ENCODE peak calls at places on chromosomes 12 and 14, in five cellular contexts. K is transverse colon, R is H1, D is SK-N-SH, Y is HepG2. M is an unnamed sample.
A peak's percentile ranks its signal among the peaks of the same experiment; 100 is the strongest.

GRCh38 chr12:118058881-118059644 is 1.9 kb downstream of the WSB2 start:
- DNase-seq in D (no peak), K (no peak), Y (peak; percentile 44), R (no peak), M (no peak)

GRCh38 chr12:69985656-69986055 is 160.6 kb downstream of the MYRFL start:
- DNase-seq in D (peak; percentile 37), Y (peak; percentile 24), K (peak; percentile 63), R (peak; percentile 7), M (no peak)

GRCh38 chr12:71194657-71195056 is 36.9 kb upstream of the TSPAN8 start:
- DNase-seq in Y (no peak), R (no peak), D (peak; percentile 18), K (no peak), M (no peak)

GRCh38 chr12:132403636-132404434 is 74.4 kb upstream of the GALNT9 start:
- DNase-seq in Y (no peak), D (no peak), R (no peak), K (no peak), M (no peak)

GRCh38 chr12:104456950-104457745 is 400 bp downstream of the CHST11 start:
- DNase-seq in R (no peak), D (peak; percentile 81), K (peak; percentile 66), Y (no peak), M (peak; percentile 60)

GRCh38 chr12:111409403-111410228 is 3.9 kb downstream of the SH2B3 start:
- DNase-seq in D (peak; percentile 80), K (no peak), R (no peak), Y (no peak), M (no peak)

GRCh38 chr14:91012050-91012449 is 48.4 kb downstream of the RPS6KA5 start:
- DNase-seq in D (no peak), R (no peak), K (no peak), Y (no peak), M (no peak)

GRCh38 chr12:59066445-59066844 is 146.1 kb upstream of the LRIG3 start:
- DNase-seq in R (no peak), K (no peak), Y (no peak), D (no peak), M (no peak)

GRCh38 chr14:62657376-62657775 is 387.9 kb downstream of the KCNH5 start:
- DNase-seq in R (no peak), Y (no peak), D (no peak), K (no peak), M (no peak)

GRCh38 chr12:20514598-20514997 is 146.3 kb downstream of the PDE3A start:
- DNase-seq in R (no peak), D (no peak), Y (no peak), K (no peak), M (no peak)

GRCh38 chr14:53218161-53218560 is 65.0 kb upstream of the DDHD1 start:
- DNase-seq in D (no peak), R (no peak), K (no peak), Y (no peak), M (no peak)

GRCh38 chr14:22386924-22387775 is 201.9 kb downstream of the DAD1 start:
- DNase-seq in K (peak; percentile 67), D (peak; percentile 73), Y (peak; percentile 88), R (peak; percentile 9), M (peak; percentile 73)

GRCh38 chr12:12723681-12724420 is 6.7 kb downstream of the CDKN1B start:
- DNase-seq in D (peak; percentile 76), R (no peak), Y (no peak), K (peak; percentile 54), M (peak; percentile 44)

GRCh38 chr12:12725956-12726542 is 8.9 kb downstream of the CDKN1B start:
- DNase-seq in R (no peak), D (no peak), Y (no peak), K (no peak), M (no peak)

GRCh38 chr12:12726543-12727093 is 9.4 kb downstream of the CDKN1B start:
- DNase-seq in Y (no peak), K (no peak), D (peak; percentile 26), R (no peak), M (no peak)

GRCh38 chr12:12724421-12725085 is 7.4 kb downstream of the CDKN1B start:
- DNase-seq in Y (no peak), R (no peak), K (no peak), D (peak; percentile 72), M (no peak)

GRCh38 chr12:12725086-12725955 is 8.2 kb downstream of the CDKN1B start:
- DNase-seq in R (no peak), K (peak; percentile 95), D (peak; percentile 91), Y (peak; percentile 97), M (peak; percentile 95)
- TF ChIP-seq EP300 in R (peak; percentile 41), K (peak; percentile 8), D (no peak), Y (no peak), M (no peak)

GRCh38 chr12:89281534-89281857 is 70.8 kb downstream of the DUSP6 start:
- DNase-seq in D (no peak), R (no peak), Y (no peak), K (no peak), M (no peak)
- H3K4me3 ChIP-seq in D (no peak overlapping the region), R (no peak overlapping the region), Y (no peak overlapping the region), K (no peak overlapping the region), M (no peak overlapping the region)

DNA sequence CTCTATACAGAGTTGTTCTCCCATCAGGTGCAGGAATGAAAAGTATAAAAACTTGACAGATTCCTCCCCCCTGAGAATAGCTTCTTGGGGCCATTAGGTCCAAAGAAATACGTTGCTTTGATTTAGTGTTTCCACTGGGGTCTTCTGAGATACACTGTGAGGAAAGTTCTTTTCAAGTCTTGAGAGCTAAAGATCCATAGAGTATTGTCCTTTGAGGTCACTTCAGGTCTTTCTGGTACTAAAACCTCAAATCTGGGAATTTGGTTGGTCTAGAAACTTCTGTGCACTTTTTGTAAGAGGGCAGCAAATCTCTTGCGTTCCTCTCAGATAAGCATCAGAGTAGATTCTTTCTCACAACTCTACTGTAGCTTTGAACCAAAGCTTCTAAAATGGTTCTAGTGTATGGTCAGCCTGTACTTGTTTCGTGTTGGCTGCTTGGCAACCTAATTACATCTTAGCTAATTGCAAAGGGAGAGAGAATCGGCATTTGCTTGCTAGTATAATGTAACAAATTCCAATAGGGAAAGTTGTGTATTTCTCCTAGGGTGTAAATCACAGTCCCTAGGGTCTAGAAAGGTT is 10.0 kb downstream of the SRSF5 start:
- DNase-seq in D (no peak), Y (no peak), K (no peak), R (no peak), M (no peak)
- TF ChIP-seq POLR2AphosphoS5 in D (no peak), Y (no peak), K (no peak), R (no peak), M (no peak)

GRCh38 chr14:26410189-26410685 is 187.6 kb downstream of the NOVA1 start:
- DNase-seq in D (no peak), R (no peak), K (no peak), Y (no peak), M (no peak)

GRCh38 chr14:26412421-26412820 is 185.4 kb downstream of the NOVA1 start:
- DNase-seq in Y (no peak), D (no peak), R (no peak), K (no peak), M (no peak)

GRCh38 chr14:26414103-26414502 is 183.7 kb downstream of the NOVA1 start:
- DNase-seq in Y (no peak), K (no peak), D (no peak), R (no peak), M (no peak)

GRCh38 chr14:26414933-26415332 is 182.9 kb downstream of the NOVA1 start:
- DNase-seq in K (no peak), D (no peak), R (no peak), Y (no peak), M (no peak)

GRCh38 chr14:26415618-26416123 is 182.2 kb downstream of the NOVA1 start:
- DNase-seq in D (no peak), Y (no peak), R (no peak), K (peak; percentile 64), M (peak; percentile 33)
- TF ChIP-seq EP300 in D (no peak), Y (no peak), R (no peak), K (peak; percentile 52), M (no peak)

M was measured in stomach.